ENCODE peak calls at places on chromosomes 4 and X, in four cellular contexts. L is endothelial cell, S is chondrocyte, O is fibroblast of mammary gland. F is an unnamed sample.

GRCh38 chrX:154734101-154734781 is 16.6 kb downstream of the GAB3 start:
- DNase-seq in L (no peak), S (no peak), O (peak), F (peak)

GRCh38 chr4:172270421-172270820 is 457.2 kb downstream of the GALNTL6 start:
- DNase-seq in L (no peak), S (no peak), O (peak), F (no peak)

GRCh38 chrX:28880136-28880535 is 292.9 kb downstream of the IL1RAPL1 start:
- DNase-seq in L (no peak), S (no peak), O (peak), F (no peak)

GRCh38 chr4:7539659-7540058 is 104.9 kb upstream of the PSAPL1 start:
- DNase-seq in L (no peak), S (no peak), O (no peak), F (no peak)

GRCh38 chrX:7689791-7690412 is 153.1 kb upstream of the VCX start:
- DNase-seq in L (no peak), S (no peak), O (no peak), F (no peak)

GRCh38 chr4:98938386-98938785 is 9.5 kb upstream of the EIF4E start:
- DNase-seq in L (no peak), S (no peak), O (peak), F (no peak)

GRCh38 chr4:95839891-95840290 is at the start of gene PDHA2:
- DNase-seq in L (no peak), S (peak), O (no peak), F (no peak)

GRCh38 chrX:112866175-112866574 is 25.5 kb upstream of the AMOT start:
- DNase-seq in L (no peak), S (no peak), O (no peak), F (no peak)

GRCh38 chrX:16743604-16744325 is 24.4 kb downstream of the SYAP1 start:
- DNase-seq in L (no peak), S (no peak), O (peak), F (no peak)
- TF ChIP-seq CTCF in L (no peak), S (peak), O (peak), F (no peak)

GRCh38 chr4:158285429-158286216 is 75.3 kb downstream of the TMEM144 start:
- DNase-seq in L (no peak), S (no peak), O (no peak), F (no peak)
- TF ChIP-seq CTCF in L (no peak), S (no peak), O (no peak), F (no peak)

GRCh38 chrX:74613350-74614192 is 853 bp downstream of the RLIM start:
- DNase-seq in L (no peak), S (no peak), O (peak), F (no peak)
- TF ChIP-seq CTCF in L (no peak), S (peak), O (no peak), F (no peak)

GRCh38 chrX:71100581-71101505 is 5.2 kb downstream of the FOXO4 start:
- DNase-seq in L (no peak), S (no peak), O (no peak), F (no peak)
- TF ChIP-seq CTCF in L (peak), S (no peak), O (no peak), F (no peak)

F was measured in uterus.